ENCODE peak calls at places on chromosome 5, in six cellular contexts. I is cardiac fibroblast; R is AG04449; T is CD4-positive, alpha-beta T cell; H is AG04450; S is mammary epithelial cell. Q is an unnamed sample.

GRCh38 chr5:84364043-84364442 is 20.6 kb downstream of the EDIL3 start:
- DNase-seq in R (no peak), S (no peak), T (no peak), H (no peak), I (peak), Q (no peak)

GRCh38 chr5:83048277-83048676 is 28.9 kb downstream of the TMEM167A start:
- DNase-seq in T (no peak), S (no peak), H (no peak), I (peak), R (no peak), Q (no peak)

GRCh38 chr5:95962785-95963184 is 1.1 kb upstream of the ELL2 start:
- DNase-seq in S (no peak), R (no peak), I (no peak), T (no peak), H (no peak), Q (no peak)

GRCh38 chr5:8329773-8330172 is 460.8 kb downstream of the MTRR start:
- DNase-seq in H (no peak), S (peak), T (no peak), I (peak), R (no peak), Q (no peak)

GRCh38 chr5:1466631-1467265 is 21.5 kb upstream of the SLC6A3 start:
- DNase-seq in T (no peak), S (no peak), R (no peak), I (no peak), H (no peak), Q (peak)

GRCh38 chr5:1257841-1258240 is 32.7 kb downstream of the SLC6A18 start:
- DNase-seq in T (no peak), R (no peak), S (no peak), I (no peak), H (no peak), Q (no peak)

GRCh38 chr5:167050568-167051214 is 1240.8 kb upstream of the WWC1 start:
- DNase-seq in T (no peak), S (no peak), I (peak), R (no peak), H (no peak), Q (no peak)

GRCh38 chr5:59003124-59003523 is 420.2 kb downstream of the RAB3C start:
- DNase-seq in T (no peak), S (no peak), R (no peak), H (no peak), I (no peak), Q (no peak)

GRCh38 chr5:68962632-68963484 is 131.0 kb upstream of the SLC30A5 start:
- DNase-seq in T (no peak), I (peak), H (peak), R (no peak), S (peak), Q (no peak)

GRCh38 chr5:95087819-95088317 is 197.0 kb downstream of the MCTP1 start:
- DNase-seq in S (peak), H (no peak), T (no peak), I (peak), R (no peak), Q (no peak)

GRCh38 chr5:137481596-137481995 is 17.5 kb downstream of the SPOCK1 start:
- DNase-seq in S (peak), R (no peak), H (no peak), I (no peak), T (no peak), Q (no peak)

GRCh38 chr5:172299916-172300439 is 16.4 kb upstream of the UBTD2 start:
- DNase-seq in I (peak), H (no peak), T (no peak), R (no peak), S (peak), Q (no peak)

GRCh38 chr5:72677447-72677846 is 139.0 kb upstream of the TNPO1 start:
- DNase-seq in T (no peak), R (no peak), S (no peak), I (no peak), H (no peak), Q (no peak)

GRCh38 chr5:147234825-147235635 is at the start of gene STK32A:
- DNase-seq in H (no peak), R (no peak), T (no peak), I (peak), S (peak), Q (peak)

GRCh38 chr5:132019857-132020555 is 8.5 kb upstream of the ACSL6 start:
- DNase-seq in I (no peak), S (peak), T (peak), R (no peak), H (no peak), Q (no peak)

GRCh38 chr5:15585826-15586591 is 86.0 kb downstream of the FBXL7 start:
- DNase-seq in H (no peak), R (no peak), S (no peak), I (no peak), T (no peak), Q (no peak)

GRCh38 chr5:40240671-40241070 is 439.0 kb upstream of the PTGER4 start:
- DNase-seq in T (no peak), S (no peak), H (no peak), R (no peak), I (no peak), Q (no peak)

GRCh38 chr5:72845889-72846288 is 29.4 kb downstream of the TNPO1 start:
- DNase-seq in R (no peak), H (no peak), S (no peak), I (peak), T (no peak), Q (no peak)

GRCh38 chr5:170479484-170479883 is 24.3 kb upstream of the KCNIP1 start:
- DNase-seq in T (no peak), I (peak), S (no peak), H (no peak), R (no peak), Q (no peak)
- TF ChIP-seq CTCF in T (no peak), I (no peak), S (no peak), H (no peak), R (no peak), Q (peak)

GRCh38 chr5:116982035-116982434 is 407.4 kb upstream of the SEMA6A start:
- DNase-seq in S (no peak), R (no peak), T (no peak), H (no peak), I (no peak), Q (no peak)
- TF ChIP-seq CTCF in S (no peak), R (no peak), T (no peak), H (no peak), I (no peak), Q (no peak)

GRCh38 chr5:169331292-169331852 is 30.4 kb upstream of the SLIT3 start:
- DNase-seq in I (peak), H (no peak), S (no peak), T (no peak), R (no peak), Q (no peak)
- TF ChIP-seq CTCF in I (peak), H (no peak), S (no peak), T (no peak), R (peak), Q (peak)

DNA sequence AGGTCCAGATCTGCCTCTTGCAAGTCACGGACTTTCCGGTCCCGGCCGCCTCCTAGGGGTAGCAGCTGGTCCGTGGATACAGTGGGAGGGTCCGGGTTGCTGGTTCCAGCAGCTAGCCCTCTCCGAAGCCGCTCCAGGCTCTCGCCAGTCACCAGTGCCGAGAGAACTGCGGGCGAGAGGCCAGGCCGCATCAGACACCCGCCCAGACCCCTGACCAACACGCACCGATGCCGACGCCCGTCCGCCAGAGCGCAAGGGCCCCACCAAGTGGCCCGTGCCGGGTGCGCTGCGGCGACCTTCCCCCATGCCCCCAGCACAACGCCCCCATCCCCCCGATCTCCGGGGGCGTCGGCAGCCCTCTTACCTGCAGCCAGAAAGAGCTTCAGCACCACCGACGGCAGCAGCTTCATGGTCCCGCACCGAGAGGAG is 470 bp downstream of the HBEGF start:
- DNase-seq in S (peak), H (no peak), R (no peak), I (peak), T (no peak), Q (peak)
- TF ChIP-seq CTCF in S (no peak), H (peak), R (peak), I (peak), T (no peak), Q (peak)

GRCh38 chr5:180332051-180332517 is 21.1 kb downstream of the GFPT2 start:
- DNase-seq in T (no peak), S (no peak), I (peak), H (no peak), R (no peak), Q (no peak)
- TF ChIP-seq CTCF in T (no peak), S (no peak), I (peak), H (peak), R (peak), Q (peak)